ENCODE peak calls at places on chromosomes 16 and 17, in four cellular contexts. G is astrocyte of the spinal cord, L is stomach, Z is heart right ventricle. F is an unnamed sample.

GRCh38 chr17:17511971-17512858 is 16.0 kb upstream of the RASD1 start:
- DNase-seq in G (peak; percentile 96), L (peak; percentile 52), Z (no peak), F (no peak)

GRCh38 chr17:82327289-82327688 is 6.3 kb downstream of the SECTM1 start:
- DNase-seq in G (no peak), L (no peak), Z (no peak), F (no peak)

GRCh38 chr17:76088041-76088867 is 9.3 kb downstream of the ZACN start:
- DNase-seq in G (no peak), L (no peak), Z (no peak), F (no peak)

GRCh38 chr16:30660424-30661251 is 2.4 kb downstream of the FBRS start:
- DNase-seq in G (peak; percentile 19), L (no peak), Z (no peak), F (peak; percentile 72)

GRCh38 chr16:62036101-62036806 is at the start of gene CDH8:
- DNase-seq in G (peak; percentile 17), L (no peak), Z (no peak), F (no peak)

GRCh38 chr16:16183562-16183961 is 39.7 kb downstream of the ABCC6 start:
- DNase-seq in G (no peak), L (no peak), Z (no peak), F (no peak)

GRCh38 chr17:36183001-36183810 is 6.8 kb upstream of the TBC1D3B start:
- DNase-seq in G (peak; percentile 85), L (peak; percentile 67), Z (peak; percentile 73), F (no peak)

GRCh38 chr17:38595892-38596291 is 9.9 kb downstream of the SRCIN1 start:
- DNase-seq in G (no peak), L (no peak), Z (no peak), F (no peak)

GRCh38 chr16:49600976-49601375 is 227.4 kb downstream of the C16orf78 start:
- DNase-seq in G (no peak), L (no peak), Z (no peak), F (no peak)

GRCh38 chr16:78309763-78310162 is 210.3 kb downstream of the WWOX start:
- DNase-seq in G (no peak), L (no peak), Z (no peak), F (no peak)

GRCh38 chr16:85206472-85207356 is 94.4 kb upstream of the CIBAR2 start:
- DNase-seq in G (no peak), L (peak; percentile 45), Z (peak; percentile 69), F (no peak)

GRCh38 chr16:73140944-73141343 is 93.0 kb upstream of the ZFHX3 start:
- DNase-seq in G (peak; percentile 17), L (no peak), Z (no peak), F (no peak)

GRCh38 chr17:7419833-7420610 is at the start of gene SPEM1:
- DNase-seq in G (no peak), L (no peak), Z (no peak), F (no peak)

GRCh38 chr16:56935201-56935600 is 3.3 kb downstream of the HERPUD1 start:
- DNase-seq in G (no peak), L (no peak), Z (no peak), F (no peak)

GRCh38 chr16:50884066-50884860 is 142.4 kb downstream of the CYLD start:
- DNase-seq in G (no peak), L (no peak), Z (no peak), F (no peak)
- H3K4me3 ChIP-seq in G (no peak overlapping the region), L (no peak overlapping the region), Z (no peak overlapping the region), F (no peak overlapping the region)

GRCh38 chr17:48074322-48075054 is 26.3 kb downstream of the NFE2L1 start:
- DNase-seq in G (peak; percentile 86), L (peak; percentile 83), Z (peak; percentile 84), F (peak; percentile 61)
- H3K4me3 ChIP-seq in G (no peak overlapping the region), L (no peak overlapping the region), Z (no peak overlapping the region), F (no peak overlapping the region)

GRCh38 chr17:40319651-40320550 is 10.9 kb downstream of the RARA start:
- DNase-seq in G (no peak), L (peak; percentile 59), Z (no peak), F (no peak)

GRCh38 chr17:40321502-40322416 is 12.8 kb downstream of the RARA start:
- DNase-seq in G (no peak), L (peak; percentile 68), Z (peak; percentile 80), F (no peak)

GRCh38 chr17:40322417-40323315 is 13.7 kb downstream of the RARA start:
- DNase-seq in G (peak; percentile 84), L (peak; percentile 70), Z (peak; percentile 90), F (peak; percentile 94)

GRCh38 chr17:40318835-40319332 is 9.9 kb downstream of the RARA start:
- DNase-seq in G (no peak), L (no peak), Z (peak; percentile 20), F (no peak)

DNA sequence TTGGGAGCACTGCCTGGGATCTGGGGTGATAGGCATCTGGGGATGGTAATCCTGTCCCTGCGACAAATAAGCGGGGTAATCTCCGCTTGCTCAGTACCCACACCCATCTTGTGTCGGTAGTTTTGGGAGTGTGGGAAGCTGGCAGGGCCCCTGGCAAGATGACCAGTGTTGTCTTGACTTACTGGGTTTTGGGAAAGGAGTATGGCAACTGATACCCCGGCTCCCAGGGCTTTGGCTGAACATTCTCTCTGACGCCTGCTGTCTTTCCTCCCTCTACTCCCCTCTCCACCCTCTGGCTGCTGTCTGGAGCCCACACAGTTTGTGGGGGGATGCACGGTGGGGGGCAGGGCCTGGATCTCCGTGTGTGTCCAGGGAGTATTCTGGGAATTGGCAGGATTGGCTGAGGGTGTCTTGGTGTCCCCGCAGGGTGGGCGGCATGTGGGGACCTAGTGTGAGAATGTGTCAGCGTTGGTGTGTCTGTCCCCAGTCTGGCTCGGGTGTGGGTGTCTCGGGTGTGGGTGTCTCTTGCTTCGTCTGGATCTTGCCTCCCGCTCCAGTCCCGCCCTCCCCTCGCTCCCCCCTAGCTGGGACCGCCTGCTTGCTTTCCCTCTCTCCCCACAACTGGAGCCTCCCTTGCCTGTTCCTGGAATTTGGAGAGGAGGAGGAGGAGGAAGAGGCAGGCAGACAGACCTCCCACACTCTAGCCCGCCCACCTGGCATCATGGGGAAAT is 12.0 kb downstream of the RARA start:
- DNase-seq in G (no peak), L (no peak), Z (peak; percentile 85), F (no peak)
- H3K4me3 ChIP-seq in G (no peak overlapping the region), L (peak overlapping the region; percentile 96), Z (peak overlapping the region; percentile 98), F (no peak overlapping the region)

GRCh38 chr17:30290077-30290476 is 1.7 kb downstream of the BLMH start:
- DNase-seq in G (no peak), L (no peak), Z (no peak), F (no peak)
- H3K4me3 ChIP-seq in G (no peak overlapping the region), L (no peak overlapping the region), Z (peak overlapping the region; percentile 79), F (no peak overlapping the region)

GRCh38 chr17:43547189-43547550 is 1.0 kb upstream of the ETV4 start:
- DNase-seq in G (no peak), L (no peak), Z (no peak), F (no peak)

GRCh38 chr17:43550754-43551153 is 4.6 kb upstream of the ETV4 start:
- DNase-seq in G (no peak), L (no peak), Z (no peak), F (no peak)

GRCh38 chr17:43547659-43548256 is 1.6 kb upstream of the ETV4 start:
- DNase-seq in G (no peak), L (no peak), Z (no peak), F (no peak)

GRCh38 chr17:43548689-43549379 is 2.7 kb upstream of the ETV4 start:
- DNase-seq in G (no peak), L (no peak), Z (no peak), F (no peak)

DNA sequence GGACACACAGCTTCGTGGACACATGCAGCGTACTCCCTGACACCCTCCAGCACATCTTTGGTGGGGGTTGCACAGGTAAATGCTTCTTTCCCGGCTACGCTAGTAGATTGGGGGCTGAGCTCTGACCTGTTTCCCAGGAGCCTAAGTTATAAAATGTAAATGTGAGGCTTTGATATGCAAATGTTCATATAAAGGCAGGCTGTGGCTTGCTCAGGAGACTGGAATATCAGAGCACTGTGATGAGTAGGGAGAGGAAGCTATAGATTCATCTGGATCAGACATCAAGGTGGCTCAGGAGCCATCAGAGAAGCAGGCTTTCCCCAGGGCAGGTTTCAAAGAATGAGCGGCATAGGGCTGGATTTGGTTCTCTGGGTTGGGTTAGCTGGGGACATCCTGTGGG is 3.4 kb upstream of the ETV4 start:
- DNase-seq in G (no peak), L (no peak), Z (no peak), F (no peak)
- H3K4me3 ChIP-seq in G (no peak overlapping the region), L (no peak overlapping the region), Z (no peak overlapping the region), F (no peak overlapping the region)

GRCh38 chr16:47045023-47045422 is 71.5 kb upstream of the DNAJA2 start:
- DNase-seq in G (no peak), L (no peak), Z (no peak), F (no peak)
- H3K4me3 ChIP-seq in G (no peak overlapping the region), L (no peak overlapping the region), Z (no peak overlapping the region), F (no peak overlapping the region)

F was measured in Jurkat, Clone E6-1.